ENCODE peak calls at places on chromosomes 6 and 20, in eight cellular contexts. L is GM12865, D is MCF 10A, C is AG10803, S is osteocyte, H is bronchial epithelial cell, V is hepatocyte, F is HCT116. A is an unnamed sample.

GRCh38 chr20:59829415-59830106 is 103.9 kb downstream of the SYCP2 start:
- DNase-seq in L (no peak), D (peak), C (no peak), S (peak), H (no peak), V (no peak), F (no peak), A (no peak)

GRCh38 chr6:5241242-5241641 is 19.5 kb downstream of the LYRM4 start:
- DNase-seq in L (no peak), D (no peak), C (no peak), S (no peak), H (no peak), V (no peak), F (no peak), A (no peak)

GRCh38 chr20:13891575-13891974 is 98.8 kb downstream of the SEL1L2 start:
- DNase-seq in L (no peak), D (no peak), C (no peak), S (no peak), H (no peak), V (no peak), F (no peak), A (no peak)

GRCh38 chr6:5471044-5471443 is 209.7 kb downstream of the FARS2 start:
- DNase-seq in L (peak), D (peak), C (peak), S (no peak), H (peak), V (peak), F (peak), A (peak)

GRCh38 chr6:144578385-144579350 is 293.5 kb downstream of the UTRN start:
- DNase-seq in L (no peak), D (peak), C (peak), S (no peak), H (peak), V (no peak), F (no peak), A (no peak)

GRCh38 chr6:116528163-116528562 is 16.7 kb downstream of the CALHM5 start:
- DNase-seq in L (no peak), D (no peak), C (no peak), S (no peak), H (no peak), V (no peak), F (no peak), A (no peak)

GRCh38 chr20:59676126-59676876 is 72.0 kb downstream of the PHACTR3 start:
- DNase-seq in L (no peak), D (no peak), C (no peak), S (peak), H (no peak), V (no peak), F (no peak), A (no peak)

GRCh38 chr6:16694789-16695188 is 66.5 kb downstream of the ATXN1 start:
- DNase-seq in L (peak), D (no peak), C (no peak), S (no peak), H (no peak), V (no peak), F (no peak), A (peak)

GRCh38 chr20:45971675-45972499 is at the start of gene ZNF335:
- DNase-seq in L (peak), D (peak), C (peak), S (peak), H (peak), V (peak), F (peak), A (peak)

GRCh38 chr6:42141603-42142117 is 760 bp downstream of the C6orf132 start:
- DNase-seq in L (no peak), D (peak), C (no peak), S (no peak), H (peak), V (peak), F (no peak), A (no peak)

GRCh38 chr6:29946380-29946779 is 4.0 kb downstream of the HLA-A start:
- DNase-seq in L (no peak), D (no peak), C (no peak), S (no peak), H (no peak), V (no peak), F (no peak), A (no peak)

GRCh38 chr6:37643851-37644672 is 53.6 kb downstream of the MDGA1 start:
- DNase-seq in L (no peak), D (no peak), C (no peak), S (no peak), H (no peak), V (no peak), F (no peak), A (no peak)

GRCh38 chr20:55057779-55058415 is 582.5 kb downstream of the DOK5 start:
- DNase-seq in L (no peak), D (no peak), C (no peak), S (no peak), H (peak), V (no peak), F (no peak), A (no peak)

GRCh38 chr6:13763740-13764381 is 50.5 kb downstream of the MCUR1 start:
- DNase-seq in L (peak), D (no peak), C (no peak), S (no peak), H (no peak), V (no peak), F (no peak), A (peak)

DNA sequence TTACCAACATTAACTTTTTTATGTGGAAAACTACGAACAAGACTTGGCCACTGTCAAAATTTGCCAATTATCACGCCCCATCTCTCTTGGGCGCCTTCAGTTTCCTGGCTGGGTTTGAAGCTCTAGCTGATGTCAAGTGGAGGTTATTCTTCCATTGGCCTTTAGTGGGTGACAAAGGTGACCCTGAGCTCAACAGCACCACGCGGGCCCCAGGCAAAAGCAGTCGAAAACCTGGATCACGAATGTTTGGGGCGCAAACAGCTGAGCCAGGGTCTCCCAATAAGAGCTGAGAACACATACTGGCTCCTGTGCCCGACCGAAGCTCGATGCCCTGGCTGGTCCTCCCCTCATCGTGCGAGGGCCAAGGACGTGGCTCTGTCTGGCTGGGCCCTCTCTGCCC is 26.8 kb downstream of the SLC17A9 start:
- DNase-seq in L (no peak), D (no peak), C (no peak), S (no peak), H (no peak), V (no peak), F (no peak), A (no peak)
- TF ChIP-seq CTCF in L (no peak), D (no peak), C (no peak), S (no peak), H (no peak), V (no peak), F (no peak), A (no peak)

GRCh38 chr20:44111712-44112335 is 75.2 kb downstream of the JPH2 start:
- DNase-seq in L (no peak), D (peak), C (peak), S (no peak), H (peak), V (peak), F (no peak), A (no peak)

GRCh38 chr20:44110816-44111568 is 76.0 kb downstream of the JPH2 start:
- DNase-seq in L (no peak), D (no peak), C (no peak), S (no peak), H (no peak), V (no peak), F (no peak), A (no peak)

GRCh38 chr20:44112456-44112855 is 74.5 kb downstream of the JPH2 start:
- DNase-seq in L (no peak), D (no peak), C (no peak), S (no peak), H (no peak), V (no peak), F (no peak), A (no peak)

GRCh38 chr20:44112889-44113641 is 73.9 kb downstream of the JPH2 start:
- DNase-seq in L (no peak), D (no peak), C (no peak), S (no peak), H (no peak), V (no peak), F (no peak), A (no peak)

GRCh38 chr20:44109951-44110361 is 77.0 kb downstream of the JPH2 start:
- DNase-seq in L (no peak), D (no peak), C (no peak), S (no peak), H (no peak), V (no peak), F (no peak), A (no peak)
- TF ChIP-seq CTCF in L (peak), D (peak), C (peak), S (no peak), H (peak), V (peak), F (no peak), A (no peak)

GRCh38 chr6:33414592-33415271 is 3.2 kb downstream of the CUTA start:
- DNase-seq in L (no peak), D (no peak), C (no peak), S (no peak), H (no peak), V (no peak), F (no peak), A (peak)
- TF ChIP-seq CTCF in L (peak), D (peak), C (peak), S (peak), H (peak), V (peak), F (no peak), A (peak)

GRCh38 chr6:125781307-125781868 is 9.4 kb upstream of the NCOA7 start:
- DNase-seq in L (peak), D (no peak), C (peak), S (no peak), H (no peak), V (no peak), F (no peak), A (peak)
- TF ChIP-seq CTCF in L (no peak), D (no peak), C (peak), S (peak), H (no peak), V (peak), F (peak), A (no peak)

GRCh38 chr6:2911171-2911570 is 8.1 kb upstream of the SERPINB9 start:
- DNase-seq in L (peak), D (peak), C (no peak), S (peak), H (peak), V (no peak), F (no peak), A (no peak)
- TF ChIP-seq CTCF in L (no peak), D (no peak), C (no peak), S (no peak), H (no peak), V (no peak), F (no peak), A (no peak)